ENCODE peak calls at places on chromosomes 2 and 18, in six cellular contexts. N is ovary, I is left ventricle myocardium inferior, O is fibroblast of lung, R is body of pancreas, T is substantia nigra. E is an unnamed sample.

GRCh38 chr2:55590810-55591440 is 26.5 kb downstream of the PPP4R3B start:
- DNase-seq in O (peak), N (no peak), T (no peak), R (no peak), I (no peak), E (no peak)

GRCh38 chr18:60070631-60071030 is 170.8 kb downstream of the PMAIP1 start:
- DNase-seq in I (no peak), O (peak), T (no peak), R (no peak), N (no peak), E (no peak)

GRCh38 chr2:64562148-64562784 is 38.1 kb downstream of the AFTPH start:
- DNase-seq in R (no peak), N (no peak), O (no peak), I (no peak), T (no peak), E (no peak)

GRCh38 chr2:207163053-207163814 is 2.5 kb downstream of the KLF7 start:
- DNase-seq in R (peak), T (no peak), I (no peak), N (peak), O (peak), E (peak)

GRCh38 chr2:71067567-71068217 is 756 bp upstream of the NAGK start:
- DNase-seq in I (no peak), N (peak), O (peak), R (no peak), T (no peak), E (no peak)

GRCh38 chr2:126864861-126865260 is 33.8 kb upstream of the TEX51 start:
- DNase-seq in O (no peak), N (no peak), T (no peak), R (no peak), I (no peak), E (no peak)

GRCh38 chr2:233363744-233364235 is 9.5 kb downstream of the DGKD start:
- DNase-seq in T (no peak), R (no peak), I (no peak), O (no peak), N (no peak), E (no peak)

GRCh38 chr2:233845301-233846060 is 8.9 kb downstream of the HJURP start:
- DNase-seq in T (no peak), N (no peak), I (no peak), R (no peak), O (no peak), E (no peak)

GRCh38 chr2:85234879-85235278 is 92.9 kb downstream of the TGOLN2 start:
- DNase-seq in T (no peak), N (no peak), I (no peak), O (no peak), R (no peak), E (no peak)

GRCh38 chr2:159290289-159290907 is 3.9 kb upstream of the WDSUB1 start:
- DNase-seq in O (peak), T (no peak), I (no peak), R (peak), N (no peak), E (peak)

GRCh38 chr2:61178603-61179545 is 16.9 kb downstream of the C2orf74 start:
- DNase-seq in N (no peak), O (peak), T (no peak), R (peak), I (no peak), E (no peak)

GRCh38 chr2:168889635-168890005 is 610 bp downstream of the SPC25 start:
- DNase-seq in T (no peak), N (no peak), R (no peak), I (no peak), O (no peak), E (no peak)

GRCh38 chr18:48326901-48327675 is 82.1 kb downstream of the ZBTB7C start:
- DNase-seq in T (no peak), I (no peak), N (no peak), R (no peak), O (peak), E (peak)

GRCh38 chr2:22904126-22904684 is 480.8 kb upstream of the KLHL29 start:
- DNase-seq in O (no peak), N (no peak), I (peak), T (no peak), R (peak), E (peak)

GRCh38 chr2:129726271-129726670 is 253.2 kb upstream of the RAB6C start:
- DNase-seq in O (no peak), N (no peak), R (peak), T (no peak), I (no peak), E (no peak)

GRCh38 chr2:219172231-219173154 is 2.7 kb upstream of the SLC23A3 start:
- DNase-seq in O (no peak), I (no peak), N (no peak), T (no peak), R (no peak), E (no peak)

GRCh38 chr2:47485751-47486300 is 82.9 kb downstream of the MSH2 start:
- DNase-seq in O (peak), R (no peak), I (no peak), T (no peak), N (no peak), E (no peak)

GRCh38 chr2:47486858-47487497 is 84.0 kb downstream of the MSH2 start:
- DNase-seq in N (no peak), R (no peak), I (no peak), O (peak), T (no peak), E (no peak)

GRCh38 chr2:47485177-47485576 is 82.2 kb downstream of the MSH2 start:
- DNase-seq in R (no peak), N (no peak), I (no peak), O (no peak), T (no peak), E (no peak)

GRCh38 chr2:47488870-47489584 is 86.1 kb downstream of the MSH2 start:
- DNase-seq in T (no peak), R (peak), N (no peak), O (peak), I (no peak), E (peak)

GRCh38 chr2:47487498-47487875 is 84.5 kb downstream of the MSH2 start:
- DNase-seq in T (no peak), O (no peak), N (no peak), I (no peak), R (no peak), E (no peak)
- H3K27ac ChIP-seq in T (no peak), O (no peak), N (no peak), I (no peak), R (no peak), E (no peak)

DNA sequence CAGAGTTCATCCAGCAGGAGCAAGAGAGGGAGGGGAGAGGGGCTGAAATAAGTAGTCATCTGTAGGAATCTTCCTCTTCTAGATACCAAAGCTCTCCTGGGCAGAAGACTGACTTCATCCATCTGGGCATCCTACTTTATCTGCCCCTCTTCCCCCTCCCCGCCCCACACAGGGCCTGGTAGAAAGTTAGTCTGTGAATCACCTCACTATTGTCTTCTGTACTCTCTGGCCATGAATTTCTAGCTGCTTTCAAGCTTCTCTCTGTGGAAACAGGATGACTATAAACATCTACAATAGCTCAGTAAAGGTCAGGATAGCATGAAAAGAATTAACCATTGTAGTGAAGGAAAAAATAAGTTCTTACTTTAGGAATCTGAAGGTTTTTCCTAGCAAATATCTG is 47.7 kb upstream of the RNU4ATAC start:
- DNase-seq in I (no peak), O (peak), N (no peak), T (no peak), R (no peak), E (no peak)
- H3K27ac ChIP-seq in I (no peak), O (no peak), N (no peak), T (no peak), R (no peak), E (no peak)

GRCh38 chr2:67476808-67477790 is 80.0 kb downstream of the ETAA1 start:
- DNase-seq in N (no peak), O (peak), R (peak), T (no peak), I (no peak), E (peak)
- H3K27ac ChIP-seq in N (no peak), O (no peak), R (no peak), T (no peak), I (no peak), E (no peak)

GRCh38 chr2:96247896-96248295 is 17.9 kb downstream of the TMEM127 start:
- DNase-seq in I (no peak), N (no peak), T (no peak), R (no peak), O (no peak), E (no peak)

GRCh38 chr2:96245609-96246390 is 20.0 kb downstream of the TMEM127 start:
- DNase-seq in O (peak), N (no peak), T (no peak), R (peak), I (no peak), E (peak)

GRCh38 chr2:96249654-96250053 is 16.1 kb downstream of the TMEM127 start:
- DNase-seq in I (no peak), T (no peak), O (peak), N (peak), R (no peak), E (no peak)

GRCh38 chr2:96248624-96249023 is 17.2 kb downstream of the TMEM127 start:
- DNase-seq in I (no peak), T (no peak), N (no peak), R (no peak), O (no peak), E (no peak)

GRCh38 chr2:96247009-96247408 is 18.8 kb downstream of the TMEM127 start:
- DNase-seq in N (no peak), T (no peak), I (no peak), R (peak), O (no peak), E (no peak)
- H3K27ac ChIP-seq in N (no peak), T (no peak), I (no peak), R (no peak), O (no peak), E (no peak)